ENCODE peak calls at places on chromosome 16, in seven cellular contexts. I, T, E, J, A, P and X are unnamed samples.

GRCh38 chr16:66459878-66460277 is 32.8 kb downstream of the BEAN1 start:
- DNase-seq in I (no peak), T (no peak), E (no peak), J (peak), A (no peak), P (no peak), X (no peak)

GRCh38 chr16:70252355-70252988 is 732 bp upstream of the EXOSC6 start:
- DNase-seq in I (no peak), T (peak), E (no peak), J (no peak), A (no peak), P (no peak), X (no peak)

GRCh38 chr16:85206472-85207356 is 94.4 kb upstream of the CIBAR2 start:
- DNase-seq in I (no peak), T (no peak), E (no peak), J (peak), A (no peak), P (no peak), X (no peak)

GRCh38 chr16:74261068-74261467 is 35.5 kb upstream of the PSMD7 start:
- DNase-seq in I (no peak), T (no peak), E (no peak), J (no peak), A (no peak), P (no peak), X (no peak)

GRCh38 chr16:66324785-66325184 is 41.7 kb upstream of the CDH5 start:
- DNase-seq in I (no peak), T (no peak), E (no peak), J (peak), A (no peak), P (no peak), X (no peak)

GRCh38 chr16:14366974-14367707 is 262.9 kb downstream of the PARN start:
- DNase-seq in I (no peak), T (no peak), E (no peak), J (no peak), A (no peak), P (no peak), X (no peak)

GRCh38 chr16:17965131-17965530 is 371.4 kb downstream of the NPIPA8 start:
- DNase-seq in I (no peak), T (no peak), E (no peak), J (no peak), A (no peak), P (no peak), X (no peak)

GRCh38 chr16:23434380-23434779 is 18.6 kb downstream of the COG7 start:
- DNase-seq in I (no peak), T (peak), E (peak), J (peak), A (no peak), P (peak), X (peak)

GRCh38 chr16:86334062-86334461 is 176.3 kb upstream of the FOXF1 start:
- DNase-seq in I (no peak), T (no peak), E (no peak), J (no peak), A (no peak), P (no peak), X (no peak)

GRCh38 chr16:50611995-50612848 is 64.0 kb downstream of the NKD1 start:
- DNase-seq in I (no peak), T (no peak), E (no peak), J (no peak), A (no peak), P (no peak), X (no peak)

GRCh38 chr16:10862432-10862831 is 14.6 kb upstream of the CIITA start:
- DNase-seq in I (no peak), T (no peak), E (peak), J (peak), A (no peak), P (no peak), X (no peak)

GRCh38 chr16:14510939-14511797 is 118.9 kb downstream of the PARN start:
- DNase-seq in I (no peak), T (no peak), E (peak), J (peak), A (no peak), P (no peak), X (no peak)

GRCh38 chr16:1330260-1330914 is 3.1 kb upstream of the BAIAP3 start:
- DNase-seq in I (no peak), T (no peak), E (no peak), J (no peak), A (no peak), P (no peak), X (no peak)

GRCh38 chr16:14364386-14365199 is 265.5 kb downstream of the PARN start:
- DNase-seq in I (no peak), T (no peak), E (peak), J (peak), A (no peak), P (no peak), X (no peak)

GRCh38 chr16:67445913-67446907 is 15.3 kb downstream of the HSD11B2 start:
- DNase-seq in I (no peak), T (no peak), E (no peak), J (no peak), A (no peak), P (peak), X (no peak)

GRCh38 chr16:74862743-74863244 is 88.2 kb upstream of the FA2H start:
- DNase-seq in I (no peak), T (peak), E (peak), J (peak), A (no peak), P (peak), X (peak)

GRCh38 chr16:12833939-12834338 is 30.3 kb upstream of the CPPED1 start:
- DNase-seq in I (no peak), T (no peak), E (no peak), J (peak), A (no peak), P (no peak), X (no peak)

GRCh38 chr16:73432794-73433455 is 385.0 kb upstream of the ZFHX3 start:
- DNase-seq in I (no peak), T (no peak), E (no peak), J (no peak), A (no peak), P (no peak), X (no peak)

GRCh38 chr16:19128454-19129210 is 14.9 kb downstream of the ITPRIPL2 start:
- DNase-seq in I (no peak), T (no peak), E (no peak), J (no peak), A (no peak), P (no peak), X (no peak)

GRCh38 chr16:46765050-46765449 is 16.9 kb upstream of the MYLK3 start:
- DNase-seq in I (no peak), T (no peak), E (no peak), J (peak), A (no peak), P (no peak), X (no peak)

GRCh38 chr16:51012396-51012795 is 138.7 kb downstream of the SALL1 start:
- DNase-seq in I (no peak), T (no peak), E (no peak), J (peak), A (no peak), P (no peak), X (no peak)

GRCh38 chr16:85398050-85398451 is 215.1 kb upstream of the GSE1 start:
- DNase-seq in I (no peak), T (no peak), E (no peak), J (no peak), A (no peak), P (no peak), X (no peak)

GRCh38 chr16:19833581-19833980 is 51.1 kb downstream of the GPRC5B start:
- DNase-seq in I (no peak), T (no peak), E (no peak), J (peak), A (no peak), P (no peak), X (no peak)

GRCh38 chr16:53651357-53651756 is 52.3 kb downstream of the RPGRIP1L start:
- DNase-seq in I (no peak), T (no peak), E (no peak), J (no peak), A (no peak), P (no peak), X (no peak)

GRCh38 chr16:35188288-35189155 is 1729.1 kb downstream of the TP53TG3F start:
- DNase-seq in I (no peak), T (no peak), E (no peak), J (no peak), A (no peak), P (no peak), X (no peak)

GRCh38 chr16:10675861-10676260 is 18.9 kb downstream of the TEKT5 start:
- DNase-seq in I (no peak), T (no peak), E (no peak), J (no peak), A (no peak), P (no peak), X (no peak)

GRCh38 chr16:65468121-65468520 is 346.3 kb upstream of the CDH11 start:
- DNase-seq in I (no peak), T (no peak), E (no peak), J (no peak), A (no peak), P (no peak), X (no peak)

GRCh38 chr16:60608971-60609370 is 1427.3 kb downstream of the CDH8 start:
- DNase-seq in I (no peak), T (no peak), E (no peak), J (peak), A (no peak), P (no peak), X (no peak)

GRCh38 chr16:81261049-81261648 is 22.7 kb downstream of the BCO1 start:
- DNase-seq in I (no peak), T (peak), E (no peak), J (no peak), A (peak), P (no peak), X (peak)

GRCh38 chr16:48901712-48902374 is 291.9 kb upstream of the N4BP1 start:
- DNase-seq in I (no peak), T (no peak), E (no peak), J (no peak), A (no peak), P (no peak), X (no peak)

GRCh38 chr16:77499373-77500285 is 64.8 kb upstream of the ADAMTS18 start:
- DNase-seq in I (no peak), T (no peak), E (peak), J (peak), A (no peak), P (no peak), X (no peak)

GRCh38 chr16:54936979-54937672 is 6.5 kb downstream of the IRX5 start:
- DNase-seq in I (no peak), T (peak), E (no peak), J (peak), A (no peak), P (no peak), X (peak)

GRCh38 chr16:58471209-58471975 is 28.6 kb upstream of the NDRG4 start:
- DNase-seq in I (no peak), T (no peak), E (no peak), J (no peak), A (no peak), P (no peak), X (no peak)